ENCODE peak calls at places on chromosomes 13 and 19, in ten cellular contexts. Q, B, K, N, T, X, L, A, Z and E are unnamed samples.

GRCh38 chr19:2308114-2308556 is at the start of gene LINGO3:
- DNase-seq in Q (no peak), L (no peak), N (no peak), Z (no peak), B (no peak), X (no peak), T (no peak), A (no peak), K (no peak), E (no peak)

GRCh38 chr13:22517544-22517943 is 663.2 kb upstream of the SGCG start:
- DNase-seq in T (no peak), L (no peak), A (no peak), N (no peak), K (no peak), B (no peak), Z (no peak), X (no peak), Q (no peak), E (no peak)

GRCh38 chr13:70249332-70250064 is 141.2 kb upstream of the KLHL1 start:
- DNase-seq in L (no peak), A (peak; percentile 95), T (no peak), Q (no peak), X (no peak), N (no peak), Z (no peak), B (peak; percentile 46), K (peak; percentile 28), E (peak; percentile 78)

GRCh38 chr13:66071018-66071417 is 1159.1 kb downstream of the PCDH9 start:
- DNase-seq in A (no peak), Z (no peak), T (no peak), L (no peak), B (no peak), N (no peak), X (no peak), K (no peak), Q (no peak), E (no peak)

GRCh38 chr19:43711751-43712355 is 4.0 kb upstream of the IRGC start:
- DNase-seq in N (no peak), B (no peak), Q (no peak), X (no peak), Z (no peak), L (no peak), T (no peak), K (no peak), A (no peak), E (no peak)

GRCh38 chr19:5214902-5215301 is 125.7 kb downstream of the PTPRS start:
- DNase-seq in L (no peak), B (no peak), A (no peak), Z (no peak), N (no peak), Q (no peak), T (no peak), K (no peak), X (no peak), E (no peak)

GRCh38 chr13:83121904-83122303 is 760.4 kb downstream of the SLITRK1 start:
- DNase-seq in Z (no peak), Q (no peak), B (no peak), A (no peak), K (no peak), T (no peak), X (no peak), N (no peak), L (no peak), E (no peak)

GRCh38 chr19:16001481-16002312 is 52.9 kb downstream of the OR10H4 start:
- DNase-seq in Z (peak; percentile 37), T (no peak), B (no peak), X (no peak), A (peak; percentile 87), L (no peak), N (no peak), K (no peak), Q (no peak), E (peak; percentile 91)

GRCh38 chr19:1828279-1829238 is 16.5 kb upstream of the ATP8B3 start:
- DNase-seq in L (no peak), X (no peak), Z (no peak), T (no peak), N (no peak), Q (no peak), K (no peak), B (no peak), A (no peak), E (no peak)

GRCh38 chr13:84296386-84296785 is 414.1 kb upstream of the SLITRK1 start:
- DNase-seq in K (no peak), B (no peak), A (no peak), L (no peak), Z (no peak), X (no peak), T (no peak), N (no peak), Q (no peak), E (no peak)

GRCh38 chr19:19010551-19010950 is 22.8 kb downstream of the SUGP2 start:
- DNase-seq in L (no peak), K (no peak), N (no peak), X (no peak), T (no peak), A (no peak), Q (no peak), Z (no peak), B (no peak), E (no peak)

GRCh38 chr19:35718345-35719041 is 690 bp downstream of the KMT2B start:
- DNase-seq in X (peak; percentile 56), Q (no peak), A (peak; percentile 21), Z (peak; percentile 56), K (no peak), B (no peak), T (peak; percentile 41), N (peak; percentile 15), L (no peak), E (peak; percentile 18)

GRCh38 chr19:53511933-53512374 is 26.0 kb upstream of the ZNF331 start:
- DNase-seq in B (peak; percentile 60), K (no peak), A (peak; percentile 77), L (peak; percentile 31), Z (peak; percentile 33), X (no peak), T (no peak), Q (no peak), N (peak; percentile 24), E (peak; percentile 85)

GRCh38 chr13:21118180-21118579 is 56.8 kb upstream of the LATS2 start:
- DNase-seq in B (no peak), A (no peak), K (no peak), L (no peak), Z (no peak), X (no peak), N (no peak), T (no peak), Q (no peak), E (no peak)

GRCh38 chr13:67230243-67230773 is at the start of gene PCDH9:
- DNase-seq in Q (peak; percentile 61), A (peak; percentile 99), B (peak; percentile 95), L (peak; percentile 99), X (peak; percentile 68), K (no peak), Z (peak; percentile 81), T (peak; percentile 98), N (peak; percentile 98), E (peak; percentile 99)

GRCh38 chr13:110466261-110466660 is 95.3 kb downstream of the RAB20 start:
- DNase-seq in N (no peak), L (no peak), Q (no peak), T (no peak), A (no peak), X (no peak), B (no peak), K (no peak), Z (no peak), E (no peak)

GRCh38 chr19:29845576-29846176 is 33.9 kb downstream of the CCNE1 start:
- DNase-seq in N (peak; percentile 31), T (no peak), B (peak; percentile 68), A (peak; percentile 40), L (no peak), Z (no peak), Q (no peak), X (no peak), K (peak; percentile 2), E (peak; percentile 38)

GRCh38 chr19:42440357-42441046 is 2.2 kb downstream of the CXCL17 start:
- DNase-seq in L (peak; percentile 62), X (peak; percentile 79), B (peak; percentile 72), T (no peak), K (no peak), A (peak; percentile 75), N (peak; percentile 63), Z (peak; percentile 84), Q (no peak), E (peak; percentile 84)

GRCh38 chr13:31067416-31068118 is 94.1 kb downstream of the HSPH1 start:
- DNase-seq in Z (no peak), T (no peak), A (peak; percentile 75), B (no peak), K (no peak), N (no peak), Q (no peak), X (no peak), L (no peak), E (peak; percentile 44)

GRCh38 chr13:25840261-25840660 is 211.6 kb downstream of the SHISA2 start:
- DNase-seq in B (no peak), L (no peak), X (no peak), Z (no peak), Q (no peak), A (peak; percentile 4), K (no peak), T (no peak), N (no peak), E (no peak)

GRCh38 chr13:77728265-77728966 is 30.9 kb downstream of the SLAIN1 start:
- DNase-seq in T (no peak), B (no peak), K (no peak), Z (no peak), N (no peak), A (no peak), L (no peak), X (no peak), Q (no peak), E (no peak)

GRCh38 chr13:98022210-98022609 is 68.7 kb downstream of the IPO5 start:
- DNase-seq in L (no peak), Q (peak; percentile 42), T (no peak), X (no peak), K (no peak), Z (no peak), A (peak; percentile 85), B (no peak), N (peak; percentile 49), E (peak; percentile 62)